ENCODE peak calls at places on chromosomes 3 and 15, in six cellular contexts. U is bronchial epithelial cell; Q is BE2C; E is esophagus muscularis mucosa; Y is naive thymus-derived CD4-positive, alpha-beta T cell; T is cardiac muscle cell. B is an unnamed sample.

GRCh38 chr15:60126661-60127060 is 122.5 kb downstream of the FOXB1 start:
- DNase-seq in U (no peak), Q (no peak), E (no peak), Y (no peak), T (no peak), B (no peak)

GRCh38 chr3:136366289-136366688 is 116.1 kb downstream of the PCCB start:
- DNase-seq in U (peak; percentile 80), Q (no peak), E (no peak), Y (no peak), T (no peak), B (no peak)

GRCh38 chr3:50267280-50267913 is 1.6 kb upstream of the SEMA3B start:
- DNase-seq in U (no peak), Q (no peak), E (no peak), Y (no peak), T (peak; percentile 62), B (peak; percentile 63)

GRCh38 chr3:5140230-5140621 is 18.1 kb downstream of the ARL8B start:
- DNase-seq in U (no peak), Q (no peak), E (no peak), Y (no peak), T (no peak), B (no peak)

GRCh38 chr15:40238481-40238926 is 359 bp upstream of the PAK6 start:
- DNase-seq in U (no peak), Q (no peak), E (no peak), Y (no peak), T (no peak), B (no peak)

GRCh38 chr15:99967841-99968371 is 234.7 kb upstream of the LYSMD4 start:
- DNase-seq in U (peak; percentile 97), Q (peak; percentile 51), E (no peak), Y (no peak), T (no peak), B (no peak)

GRCh38 chr3:48240000-48240710 is 749 bp upstream of the ZNF589 start:
- DNase-seq in U (no peak), Q (peak; percentile 13), E (no peak), Y (no peak), T (no peak), B (no peak)

GRCh38 chr3:15180042-15180611 is 25.9 kb upstream of the CAPN7 start:
- DNase-seq in U (no peak), Q (no peak), E (no peak), Y (no peak), T (no peak), B (no peak)

GRCh38 chr15:25185156-25185710 is 230.4 kb downstream of the SNRPN start:
- DNase-seq in U (no peak), Q (no peak), E (no peak), Y (no peak), T (no peak), B (no peak)

GRCh38 chr3:170623524-170623923 is 37.6 kb upstream of the SLC7A14 start:
- DNase-seq in U (no peak), Q (no peak), E (no peak), Y (no peak), T (no peak), B (no peak)

GRCh38 chr15:90101130-90101968 is 919 bp downstream of the IDH2 start:
- DNase-seq in U (no peak), Q (peak; percentile 51), E (no peak), Y (peak; percentile 28), T (peak; percentile 69), B (peak; percentile 36)

GRCh38 chr3:152281032-152281713 is 12.4 kb downstream of the MBNL1 start:
- DNase-seq in U (no peak), Q (no peak), E (no peak), Y (no peak), T (no peak), B (no peak)

GRCh38 chr3:77038928-77039605 is 832 bp upstream of the ROBO2 start:
- DNase-seq in U (peak; percentile 42), Q (peak; percentile 18), E (no peak), Y (no peak), T (peak; percentile 59), B (peak; percentile 52)

GRCh38 chr15:61038910-61039309 is 190.2 kb downstream of the RORA start:
- DNase-seq in U (no peak), Q (no peak), E (no peak), Y (no peak), T (no peak), B (no peak)

GRCh38 chr3:189099031-189099471 is 72.7 kb upstream of the TPRG1 start:
- DNase-seq in U (no peak), Q (no peak), E (peak; percentile 96), Y (no peak), T (no peak), B (no peak)

GRCh38 chr3:13332740-13333139 is 87.4 kb downstream of the NUP210 start:
- DNase-seq in U (no peak), Q (no peak), E (no peak), Y (no peak), T (no peak), B (no peak)

GRCh38 chr3:111857474-111857873 is 1.6 kb upstream of the PHLDB2 start:
- DNase-seq in U (no peak), Q (no peak), E (no peak), Y (no peak), T (no peak), B (no peak)

GRCh38 chr3:112647122-112647521 is 6.2 kb upstream of the CCDC80 start:
- DNase-seq in U (peak; percentile 82), Q (no peak), E (no peak), Y (no peak), T (peak; percentile 41), B (no peak)

GRCh38 chr15:39921274-39921638 is 1.2 kb upstream of the GPR176 start:
- DNase-seq in U (no peak), Q (no peak), E (no peak), Y (no peak), T (no peak), B (no peak)

GRCh38 chr3:113712129-113712528 is 15.7 kb upstream of the USF3 start:
- DNase-seq in U (peak; percentile 74), Q (no peak), E (no peak), Y (no peak), T (no peak), B (no peak)

GRCh38 chr3:139199421-139200010 is 144.3 kb upstream of the MRPS22 start:
- DNase-seq in U (no peak), Q (no peak), E (no peak), Y (no peak), T (no peak), B (peak; percentile 50)

GRCh38 chr3:23966308-23966707 is 21.2 kb downstream of the NR1D2 start:
- DNase-seq in U (no peak), Q (no peak), E (no peak), Y (no peak), T (peak; percentile 62), B (no peak)

GRCh38 chr3:149934524-149934923 is 36.2 kb downstream of the PFN2 start:
- DNase-seq in U (peak; percentile 39), Q (no peak), E (no peak), Y (no peak), T (no peak), B (no peak)

GRCh38 chr3:149933008-149933407 is 37.7 kb downstream of the PFN2 start:
- DNase-seq in U (no peak), Q (no peak), E (no peak), Y (no peak), T (no peak), B (no peak)

GRCh38 chr3:149936812-149937230 is 33.9 kb downstream of the PFN2 start:
- DNase-seq in U (peak; percentile 51), Q (peak; percentile 72), E (no peak), Y (peak; percentile 13), T (peak; percentile 58), B (peak; percentile 63)

GRCh38 chr3:149933858-149934257 is 36.8 kb downstream of the PFN2 start:
- DNase-seq in U (no peak), Q (no peak), E (no peak), Y (no peak), T (no peak), B (no peak)
- H3K4me3 ChIP-seq in U (no peak overlapping the region), Q (no peak overlapping the region), E (no peak overlapping the region), Y (no peak overlapping the region), T (no peak overlapping the region), B (no peak overlapping the region)

DNA sequence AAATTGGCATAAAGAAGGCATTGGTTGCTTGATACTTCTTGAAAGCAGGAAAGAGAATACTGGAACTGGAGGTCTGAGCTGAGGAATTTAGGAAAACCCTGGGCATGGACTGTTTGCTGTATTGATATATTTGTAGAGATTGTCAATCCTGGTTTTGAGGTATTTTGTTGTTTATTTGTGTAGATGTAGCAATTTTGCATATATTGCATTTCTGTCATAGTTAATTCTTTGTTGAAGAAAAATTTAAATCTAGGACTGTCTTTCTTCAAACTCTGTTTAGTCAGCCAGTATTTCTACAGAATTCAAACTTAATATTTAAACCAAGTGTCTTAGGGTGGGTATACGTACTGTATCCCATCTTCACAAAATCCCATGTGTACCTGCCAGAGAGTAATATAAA is 9.5 kb downstream of the STT3B start:
- DNase-seq in U (no peak), Q (no peak), E (no peak), Y (no peak), T (no peak), B (no peak)
- H3K27me3 ChIP-seq in U (no peaks in the 10 kb centered on the region), Q (no peaks in the 10 kb centered on the region), E (no peaks in the 10 kb centered on the region), Y (no peaks in the 10 kb centered on the region), T (no peaks in the 10 kb centered on the region), B (no peaks in the 10 kb centered on the region)

GRCh38 chr15:85405467-85405866 is 25.1 kb downstream of the AKAP13 start:
- DNase-seq in U (no peak), Q (no peak), E (no peak), Y (no peak), T (no peak), B (no peak)

GRCh38 chr15:85406916-85407315 is 26.5 kb downstream of the AKAP13 start:
- DNase-seq in U (no peak), Q (no peak), E (no peak), Y (no peak), T (no peak), B (no peak)

GRCh38 chr15:85407421-85408269 is 27.2 kb downstream of the AKAP13 start:
- DNase-seq in U (peak; percentile 93), Q (no peak), E (no peak), Y (no peak), T (no peak), B (no peak)

GRCh38 chr15:85404922-85405293 is 24.5 kb downstream of the AKAP13 start:
- DNase-seq in U (no peak), Q (no peak), E (no peak), Y (no peak), T (no peak), B (no peak)

GRCh38 chr15:85408270-85408746 is 27.9 kb downstream of the AKAP13 start:
- DNase-seq in U (no peak), Q (no peak), E (no peak), Y (peak; percentile 23), T (no peak), B (no peak)
- H3K4me3 ChIP-seq in U (no peak overlapping the region), Q (no peak overlapping the region), E (no peak overlapping the region), Y (no peak overlapping the region), T (no peak overlapping the region), B (no peak overlapping the region)

DNA sequence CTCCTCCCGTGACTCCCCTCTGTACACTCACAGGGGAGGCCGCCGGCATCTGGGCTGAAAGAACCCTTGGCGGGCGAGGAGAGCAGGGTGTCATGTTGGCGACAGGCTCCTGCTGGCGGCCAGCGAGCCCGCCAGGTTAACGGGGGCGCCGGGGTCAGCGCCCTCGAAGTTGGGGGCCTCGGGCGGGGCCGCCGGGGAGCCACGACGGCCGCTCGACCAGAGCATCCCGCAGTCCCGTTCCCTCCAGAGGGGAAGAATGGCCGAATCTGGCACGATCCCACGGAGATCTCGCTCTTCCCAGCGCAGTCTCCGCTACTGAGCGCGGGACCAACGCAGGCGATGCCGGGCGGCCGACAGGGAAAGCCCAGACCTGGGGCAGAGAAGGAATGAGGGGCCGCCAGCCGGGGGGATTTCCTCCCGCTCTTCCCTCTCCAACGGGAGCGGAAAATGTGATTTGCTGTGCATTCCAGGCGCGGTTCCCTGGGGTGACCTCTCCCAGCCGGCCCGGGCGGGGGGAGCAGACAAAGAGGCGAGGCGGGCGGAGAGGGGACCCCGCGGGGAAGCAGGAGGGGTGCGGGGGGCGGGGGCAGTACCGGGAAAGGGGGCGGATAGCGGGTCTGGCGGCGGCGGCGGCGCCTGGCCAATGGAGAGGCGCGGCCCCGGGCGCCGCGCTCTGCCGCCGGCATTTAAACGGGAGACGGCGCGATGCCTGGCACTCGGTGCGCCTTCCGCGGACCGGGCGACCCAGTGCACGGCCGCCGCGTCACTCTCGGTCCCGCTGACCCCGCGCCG is at the start of gene GREM1:
- DNase-seq in U (no peak), Q (no peak), E (no peak), Y (no peak), T (peak; percentile 31), B (peak; percentile 8)
- H3K27me3 ChIP-seq in U (peaks cover 42% of the 10 kb centered on the region), Q (peaks cover 78% of the 10 kb centered on the region), E (no peaks in the 10 kb centered on the region), Y (peaks cover 4% of the 10 kb centered on the region), T (peaks cover 95% of the 10 kb centered on the region), B (peaks cover 24% of the 10 kb centered on the region)